ENCODE peak calls at places on chromosome 17, in eight cellular contexts. E is fibroblast of villous mesenchyme; V is EL; Z is left ventricle myocardium inferior; K is activated CD4-positive, alpha-beta T cell treated with anti-CD3 and anti-CD28 coated beads, Interleukin-2, amount 50 U/mL, for 1 hour; Y is aorta; B is Daoy; R is colonic mucosa. G is an unnamed sample.

GRCh38 chr17:41284043-41284442 is 8.5 kb downstream of the KRTAP9-7 start:
- DNase-seq in E (peak), V (peak), Z (no peak), K (no peak), Y (no peak), B (no peak), R (no peak), G (no peak)

GRCh38 chr17:40502716-40503115 is 1.3 kb upstream of the TNS4 start:
- DNase-seq in E (no peak), V (no peak), Z (no peak), K (no peak), Y (no peak), B (no peak), R (no peak), G (peak)

GRCh38 chr17:37826497-37827115 is 81.7 kb upstream of the HNF1B start:
- DNase-seq in E (no peak), V (no peak), Z (peak), K (no peak), Y (no peak), B (no peak), R (no peak), G (peak)

GRCh38 chr17:44872131-44872768 is 24.6 kb downstream of the HIGD1B start:
- DNase-seq in E (no peak), V (no peak), Z (peak), K (no peak), Y (peak), B (peak), R (no peak), G (no peak)

GRCh38 chr17:7355053-7355452 is at the start of gene TMEM95:
- DNase-seq in E (no peak), V (peak), Z (peak), K (no peak), Y (no peak), B (no peak), R (peak), G (peak)

GRCh38 chr17:30580916-30581315 is 103.7 kb downstream of the GOSR1 start:
- DNase-seq in E (no peak), V (peak), Z (no peak), K (no peak), Y (no peak), B (no peak), R (no peak), G (no peak)

GRCh38 chr17:39794249-39794970 is 56.7 kb downstream of the GRB7 start:
- DNase-seq in E (no peak), V (no peak), Z (no peak), K (peak), Y (no peak), B (no peak), R (no peak), G (no peak)

GRCh38 chr17:80774643-80775281 is 216.9 kb upstream of the CHMP6 start:
- DNase-seq in E (no peak), V (no peak), Z (no peak), K (no peak), Y (no peak), B (no peak), R (no peak), G (no peak)

GRCh38 chr17:31596382-31597323 is 205.2 kb downstream of the RAB11FIP4 start:
- DNase-seq in E (peak), V (peak), Z (peak), K (no peak), Y (peak), B (peak), R (peak), G (peak)

GRCh38 chr17:7561028-7561575 is 617 bp upstream of the SENP3 start:
- DNase-seq in E (peak), V (peak), Z (peak), K (peak), Y (peak), B (peak), R (peak), G (peak)

GRCh38 chr17:4938069-4938491 is 1.8 kb downstream of the SLC25A11 start:
- DNase-seq in E (no peak), V (no peak), Z (no peak), K (no peak), Y (no peak), B (no peak), R (no peak), G (no peak)

GRCh38 chr17:50603340-50603739 is 31.3 kb upstream of the ABCC3 start:
- DNase-seq in E (no peak), V (no peak), Z (no peak), K (no peak), Y (no peak), B (no peak), R (no peak), G (no peak)

G was measured in lower leg skin.